ENCODE peak calls at places on chromosomes 5 and 9, in nine cellular contexts. One of them, this sample, is unnamed.

GRCh38 chr5:144198386-144198785 is 27.7 kb downstream of the KCTD16 start:
- DNase-seq in lower lobe of right lung: no peak
- DNase-seq in upper lobe of left lung: no peak
- DNase-seq in HCT116: no peak
- DNase-seq in AG10803: peak; percentile 37
- DNase-seq in H9: no peak
- DNase-seq in right lobe of liver: no peak
- DNase-seq in lower leg skin: no peak
- DNase-seq in transverse colon: no peak
- DNase-seq in this sample: no peak

GRCh38 chr5:62643556-62644451 is 65.2 kb downstream of the LRRC70 start:
- DNase-seq in lower leg skin: no peak
- DNase-seq in HCT116: no peak
- DNase-seq in H9: no peak
- DNase-seq in upper lobe of left lung: peak; percentile 59
- DNase-seq in lower lobe of right lung: no peak
- DNase-seq in right lobe of liver: no peak
- DNase-seq in transverse colon: no peak
- DNase-seq in AG10803: no peak
- DNase-seq in this sample: no peak

GRCh38 chr9:114313186-114313585 is 9.7 kb upstream of the ORM1 start:
- DNase-seq in right lobe of liver: no peak
- DNase-seq in lower lobe of right lung: no peak
- DNase-seq in upper lobe of left lung: no peak
- DNase-seq in lower leg skin: peak; percentile 21
- DNase-seq in AG10803: peak; percentile 26
- DNase-seq in transverse colon: no peak
- DNase-seq in H9: no peak
- DNase-seq in HCT116: no peak
- DNase-seq in this sample: no peak

GRCh38 chr9:97570899-97571298 is 62.3 kb downstream of the TSTD2 start:
- DNase-seq in right lobe of liver: peak; percentile 86
- DNase-seq in lower leg skin: peak; percentile 67
- DNase-seq in H9: no peak
- DNase-seq in lower lobe of right lung: no peak
- DNase-seq in AG10803: peak; percentile 3
- DNase-seq in upper lobe of left lung: peak; percentile 32
- DNase-seq in HCT116: no peak
- DNase-seq in transverse colon: no peak
- DNase-seq in this sample: no peak

GRCh38 chr5:134128648-134128995 is 14.1 kb downstream of the TCF7 start:
- DNase-seq in lower lobe of right lung: no peak
- DNase-seq in HCT116: no peak
- DNase-seq in H9: no peak
- DNase-seq in lower leg skin: no peak
- DNase-seq in AG10803: no peak
- DNase-seq in upper lobe of left lung: no peak
- DNase-seq in right lobe of liver: no peak
- DNase-seq in transverse colon: no peak
- DNase-seq in this sample: no peak

GRCh38 chr5:155833282-155833681 is 493.7 kb upstream of the SGCD start:
- DNase-seq in lower leg skin: no peak
- DNase-seq in HCT116: no peak
- DNase-seq in upper lobe of left lung: no peak
- DNase-seq in transverse colon: no peak
- DNase-seq in lower lobe of right lung: no peak
- DNase-seq in AG10803: peak; percentile 22
- DNase-seq in right lobe of liver: no peak
- DNase-seq in H9: no peak
- DNase-seq in this sample: no peak

GRCh38 chr5:16805478-16805877 is 130.6 kb downstream of the MYO10 start:
- DNase-seq in HCT116: no peak
- DNase-seq in AG10803: peak; percentile 93
- DNase-seq in right lobe of liver: no peak
- DNase-seq in H9: no peak
- DNase-seq in upper lobe of left lung: no peak
- DNase-seq in lower leg skin: peak; percentile 87
- DNase-seq in lower lobe of right lung: no peak
- DNase-seq in transverse colon: no peak
- DNase-seq in this sample: no peak

GRCh38 chr5:103424453-103425205 is 138.0 kb downstream of the NUDT12 start:
- DNase-seq in H9: no peak
- DNase-seq in lower leg skin: no peak
- DNase-seq in transverse colon: no peak
- DNase-seq in right lobe of liver: no peak
- DNase-seq in HCT116: no peak
- DNase-seq in upper lobe of left lung: no peak
- DNase-seq in lower lobe of right lung: no peak
- DNase-seq in AG10803: peak; percentile 77
- DNase-seq in this sample: no peak

GRCh38 chr5:149732500-149733128 is 2.5 kb downstream of the PPARGC1B start:
- DNase-seq in transverse colon: peak; percentile 78
- DNase-seq in HCT116: no peak
- DNase-seq in AG10803: no peak
- DNase-seq in right lobe of liver: peak; percentile 69
- DNase-seq in upper lobe of left lung: no peak
- DNase-seq in lower leg skin: peak; percentile 92
- DNase-seq in lower lobe of right lung: no peak
- DNase-seq in H9: no peak
- DNase-seq in this sample: no peak

GRCh38 chr9:105415344-105415980 is 32.4 kb upstream of the FSD1L start:
- DNase-seq in lower lobe of right lung: no peak
- DNase-seq in HCT116: peak; percentile 50
- DNase-seq in right lobe of liver: no peak
- DNase-seq in lower leg skin: no peak
- DNase-seq in AG10803: peak; percentile 34
- DNase-seq in transverse colon: peak; percentile 63
- DNase-seq in upper lobe of left lung: no peak
- DNase-seq in H9: peak; percentile 66
- DNase-seq in this sample: peak; percentile 64

GRCh38 chr9:87080512-87081225 is 133.4 kb upstream of the GAS1 start:
- DNase-seq in right lobe of liver: no peak
- DNase-seq in transverse colon: no peak
- DNase-seq in upper lobe of left lung: no peak
- DNase-seq in HCT116: no peak
- DNase-seq in lower leg skin: no peak
- DNase-seq in lower lobe of right lung: no peak
- DNase-seq in AG10803: no peak
- DNase-seq in H9: no peak
- DNase-seq in this sample: no peak

GRCh38 chr5:171542504-171543150 is 123.2 kb downstream of the FGF18 start:
- DNase-seq in AG10803: no peak
- DNase-seq in H9: no peak
- DNase-seq in lower lobe of right lung: no peak
- DNase-seq in right lobe of liver: no peak
- DNase-seq in transverse colon: no peak
- DNase-seq in lower leg skin: no peak
- DNase-seq in upper lobe of left lung: no peak
- DNase-seq in HCT116: no peak
- DNase-seq in this sample: no peak

GRCh38 chr5:65480306-65480865 is 1.3 kb downstream of the ADAMTS6 start:
- DNase-seq in upper lobe of left lung: no peak
- DNase-seq in HCT116: no peak
- DNase-seq in AG10803: peak; percentile 88
- DNase-seq in lower lobe of right lung: peak; percentile 70
- DNase-seq in H9: no peak
- DNase-seq in lower leg skin: peak; percentile 95
- DNase-seq in right lobe of liver: peak; percentile 87
- DNase-seq in transverse colon: peak; percentile 76
- DNase-seq in this sample: peak; percentile 19

GRCh38 chr5:125823572-125823971 is 599.6 kb upstream of the GRAMD2B start:
- DNase-seq in lower leg skin: no peak
- DNase-seq in transverse colon: no peak
- DNase-seq in AG10803: no peak
- DNase-seq in lower lobe of right lung: no peak
- DNase-seq in H9: no peak
- DNase-seq in right lobe of liver: no peak
- DNase-seq in upper lobe of left lung: no peak
- DNase-seq in HCT116: no peak
- DNase-seq in this sample: no peak

GRCh38 chr9:32294051-32294600 is 90.3 kb upstream of the ACO1 start:
- DNase-seq in right lobe of liver: no peak
- DNase-seq in lower leg skin: no peak
- DNase-seq in AG10803: peak; percentile 25
- DNase-seq in H9: no peak
- DNase-seq in HCT116: no peak
- DNase-seq in upper lobe of left lung: no peak
- DNase-seq in lower lobe of right lung: no peak
- DNase-seq in transverse colon: no peak
- DNase-seq in this sample: no peak

GRCh38 chr9:79660615-79661014 is 88.8 kb downstream of the TLE4 start:
- DNase-seq in HCT116: no peak
- DNase-seq in lower leg skin: no peak
- DNase-seq in lower lobe of right lung: no peak
- DNase-seq in transverse colon: no peak
- DNase-seq in upper lobe of left lung: no peak
- DNase-seq in right lobe of liver: no peak
- DNase-seq in AG10803: no peak
- DNase-seq in H9: no peak
- DNase-seq in this sample: peak; percentile 38

GRCh38 chr9:86354882-86355399 is 731 bp upstream of the TUT7 start:
- DNase-seq in lower leg skin: no peak
- DNase-seq in upper lobe of left lung: no peak
- DNase-seq in transverse colon: no peak
- DNase-seq in right lobe of liver: no peak
- DNase-seq in AG10803: peak; percentile 32
- DNase-seq in H9: no peak
- DNase-seq in HCT116: no peak
- DNase-seq in lower lobe of right lung: no peak
- DNase-seq in this sample: no peak

GRCh38 chr9:14320272-14321245 is 6.6 kb upstream of the NFIB start:
- DNase-seq in H9: no peak
- DNase-seq in transverse colon: peak; percentile 22
- DNase-seq in lower leg skin: no peak
- DNase-seq in upper lobe of left lung: no peak
- DNase-seq in right lobe of liver: no peak
- DNase-seq in lower lobe of right lung: no peak
- DNase-seq in AG10803: peak; percentile 94
- DNase-seq in HCT116: no peak
- DNase-seq in this sample: no peak

DNA sequence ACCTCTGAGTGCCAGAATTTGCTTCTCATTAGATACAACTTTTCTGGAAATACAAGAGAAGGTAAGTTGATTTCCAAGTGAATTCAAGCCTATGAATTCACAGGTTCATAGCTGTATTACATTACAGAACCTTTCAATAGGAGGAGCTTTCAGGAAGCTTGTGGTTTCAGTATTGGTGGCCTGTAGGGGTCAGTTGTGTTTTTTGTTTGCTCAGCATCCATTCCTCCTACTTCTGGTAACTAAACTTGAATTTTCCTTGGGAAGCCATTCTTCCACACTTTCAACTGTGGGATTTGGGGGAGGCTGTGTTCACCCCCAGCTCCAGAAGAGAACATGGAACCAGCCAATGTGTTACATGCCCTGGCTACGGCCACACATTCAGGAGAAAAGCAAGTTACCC is 5.6 kb upstream of the CYSTM1 start:
- DNase-seq in lower lobe of right lung: no peak
- DNase-seq in lower leg skin: no peak
- DNase-seq in upper lobe of left lung: no peak
- DNase-seq in H9: no peak
- DNase-seq in transverse colon: no peak
- DNase-seq in right lobe of liver: no peak
- DNase-seq in AG10803: no peak
- DNase-seq in HCT116: no peak
- DNase-seq in this sample: no peak
- TF ChIP-seq CTCF in lower lobe of right lung: no peak
- TF ChIP-seq CTCF in lower leg skin: no peak
- TF ChIP-seq CTCF in upper lobe of left lung: no peak
- TF ChIP-seq CTCF in H9: peak; percentile 40
- TF ChIP-seq CTCF in transverse colon: no peak
- TF ChIP-seq CTCF in right lobe of liver: peak; percentile 32
- TF ChIP-seq CTCF in AG10803: no peak
- TF ChIP-seq CTCF in HCT116: peak; percentile 65
- TF ChIP-seq CTCF in this sample: no peak

GRCh38 chr5:114782869-114783268 is 386.8 kb downstream of the TRIM36 start:
- DNase-seq in HCT116: no peak
- DNase-seq in upper lobe of left lung: peak; percentile 55
- DNase-seq in lower leg skin: no peak
- DNase-seq in H9: peak; percentile 69
- DNase-seq in transverse colon: no peak
- DNase-seq in lower lobe of right lung: peak; percentile 47
- DNase-seq in right lobe of liver: no peak
- DNase-seq in AG10803: no peak
- DNase-seq in this sample: peak; percentile 19
- TF ChIP-seq CTCF in HCT116: no peak
- TF ChIP-seq CTCF in upper lobe of left lung: no peak
- TF ChIP-seq CTCF in lower leg skin: no peak
- TF ChIP-seq CTCF in H9: peak; percentile 61
- TF ChIP-seq CTCF in transverse colon: no peak
- TF ChIP-seq CTCF in lower lobe of right lung: no peak
- TF ChIP-seq CTCF in right lobe of liver: peak; percentile 9
- TF ChIP-seq CTCF in AG10803: no peak
- TF ChIP-seq CTCF in this sample: no peak

DNA sequence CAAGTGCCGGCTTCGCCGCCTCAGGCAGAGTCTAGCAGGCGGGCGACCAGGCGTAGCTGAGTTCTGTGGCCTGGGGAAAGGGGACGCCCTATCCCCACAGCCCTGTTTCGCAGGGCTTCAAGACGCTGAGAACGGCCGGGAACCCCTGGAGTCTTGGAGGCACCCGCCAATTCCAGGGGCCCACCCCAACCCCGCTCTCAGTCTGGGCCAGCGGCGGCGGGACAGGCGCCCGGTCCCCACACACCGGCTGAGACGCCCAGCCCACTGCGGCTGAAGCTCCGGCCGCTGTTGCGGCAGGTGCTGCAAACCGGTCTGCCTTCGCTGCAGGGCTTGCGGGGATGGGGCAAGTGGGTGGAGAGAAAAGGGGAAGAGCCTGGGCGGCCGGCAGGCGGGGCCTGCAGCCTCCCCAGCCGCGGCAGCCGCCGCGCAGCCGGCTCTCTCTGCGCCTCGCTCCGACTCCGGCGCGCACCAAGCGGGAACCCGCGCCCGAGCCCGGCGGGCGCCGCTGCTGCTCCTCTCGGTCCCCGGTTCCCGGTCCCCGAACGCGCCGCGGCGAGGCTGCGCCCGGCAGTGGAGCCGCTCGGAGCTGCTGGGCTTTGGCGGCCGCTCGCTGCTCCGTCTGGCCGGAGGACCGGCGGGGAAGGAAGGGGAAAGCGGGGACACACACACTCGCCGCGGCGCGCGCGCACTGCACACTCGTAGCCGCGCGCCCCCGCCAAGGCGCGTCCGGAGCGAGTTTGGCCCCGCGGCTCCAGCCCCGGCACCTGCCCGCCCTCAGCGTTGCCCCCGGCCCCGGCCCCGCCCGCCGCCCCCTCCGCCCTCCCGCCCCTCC is at the start of gene PIP5K1B:
- DNase-seq in transverse colon: peak; percentile 90
- DNase-seq in lower lobe of right lung: peak; percentile 90
- DNase-seq in right lobe of liver: peak; percentile 83
- DNase-seq in H9: peak; percentile 81
- DNase-seq in AG10803: peak; percentile 34
- DNase-seq in upper lobe of left lung: peak; percentile 95
- DNase-seq in lower leg skin: peak; percentile 87
- DNase-seq in HCT116: no peak
- DNase-seq in this sample: peak; percentile 73
- TF ChIP-seq CTCF in transverse colon: no peak
- TF ChIP-seq CTCF in lower lobe of right lung: peak; percentile 17
- TF ChIP-seq CTCF in right lobe of liver: no peak
- TF ChIP-seq CTCF in H9: no peak
- TF ChIP-seq CTCF in AG10803: no peak
- TF ChIP-seq CTCF in upper lobe of left lung: peak; percentile 26
- TF ChIP-seq CTCF in lower leg skin: no peak
- TF ChIP-seq CTCF in HCT116: no peak
- TF ChIP-seq CTCF in this sample: no peak

GRCh38 chr5:147935032-147935431 is 28.7 kb upstream of the C5orf46 start:
- DNase-seq in AG10803: peak; percentile 26
- DNase-seq in upper lobe of left lung: no peak
- DNase-seq in transverse colon: no peak
- DNase-seq in lower lobe of right lung: no peak
- DNase-seq in H9: no peak
- DNase-seq in lower leg skin: no peak
- DNase-seq in HCT116: peak; percentile 39
- DNase-seq in right lobe of liver: no peak
- DNase-seq in this sample: no peak
- TF ChIP-seq CTCF in AG10803: peak; percentile 34
- TF ChIP-seq CTCF in upper lobe of left lung: peak; percentile 66
- TF ChIP-seq CTCF in transverse colon: peak; percentile 42
- TF ChIP-seq CTCF in lower lobe of right lung: peak; percentile 49
- TF ChIP-seq CTCF in H9: peak; percentile 76
- TF ChIP-seq CTCF in lower leg skin: no peak
- TF ChIP-seq CTCF in HCT116: peak; percentile 76
- TF ChIP-seq CTCF in right lobe of liver: peak; percentile 62
- TF ChIP-seq CTCF in this sample: no peak

This sample was measured in glutamatergic neuron.